ENCODE peak calls at places on chromosomes 2 and 18, in six cellular contexts. V is GM12864, T is ACHN, C is SHP77 treated with DMSO at 0.1 percent for 48 hours, R is NCI-H460, B is aorta. K is an unnamed sample.

GRCh38 chr2:232568161-232568560 is 17.7 kb downstream of the EIF4E2 start:
- DNase-seq in V (no peak), T (peak; percentile 81), C (no peak), R (peak; percentile 45), B (no peak), K (no peak)

GRCh38 chr2:20501974-20502373 is 55.1 kb downstream of the RHOB start:
- DNase-seq in V (no peak), T (no peak), C (no peak), R (peak; percentile 94), B (no peak), K (no peak)

GRCh38 chr2:226463154-226463553 is 336.5 kb downstream of the IRS1 start:
- DNase-seq in V (no peak), T (no peak), C (no peak), R (no peak), B (no peak), K (no peak)

GRCh38 chr2:96147593-96148201 is 2.5 kb upstream of the DUSP2 start:
- DNase-seq in V (no peak), T (no peak), C (no peak), R (no peak), B (peak; percentile 56), K (no peak)

GRCh38 chr2:98823196-98824166 is 92.5 kb upstream of the MGAT4A start:
- DNase-seq in V (no peak), T (no peak), C (no peak), R (no peak), B (no peak), K (no peak)

GRCh38 chr2:40242315-40242714 is 209.6 kb downstream of the SLC8A1 start:
- DNase-seq in V (no peak), T (no peak), C (no peak), R (no peak), B (no peak), K (no peak)

GRCh38 chr2:235505210-235505741 is 11.4 kb downstream of the AGAP1 start:
- DNase-seq in V (no peak), T (no peak), C (no peak), R (no peak), B (peak; percentile 48), K (no peak)

GRCh38 chr18:31619291-31619690 is 27.6 kb downstream of the TTR start:
- DNase-seq in V (no peak), T (no peak), C (no peak), R (no peak), B (no peak), K (no peak)

GRCh38 chr2:26477911-26478253 is at the start of gene OTOF:
- DNase-seq in V (no peak), T (no peak), C (no peak), R (no peak), B (no peak), K (no peak)

GRCh38 chr2:16952805-16953204 is 287.2 kb upstream of the CYRIA start:
- DNase-seq in V (no peak), T (no peak), C (no peak), R (no peak), B (no peak), K (no peak)

GRCh38 chr2:202221873-202222272 is 16.5 kb downstream of the SUMO1 start:
- DNase-seq in V (no peak), T (peak; percentile 15), C (no peak), R (no peak), B (no peak), K (no peak)

GRCh38 chr2:208280933-208281332 is 14.9 kb downstream of the PIKFYVE start:
- DNase-seq in V (no peak), T (peak; percentile 36), C (no peak), R (no peak), B (no peak), K (no peak)

GRCh38 chr2:113977660-113978523 is 88.0 kb downstream of the ACTR3 start:
- DNase-seq in V (no peak), T (peak; percentile 12), C (peak; percentile 45), R (no peak), B (no peak), K (no peak)

GRCh38 chr2:39902103-39902502 is 123.0 kb upstream of the THUMPD2 start:
- DNase-seq in V (no peak), T (no peak), C (no peak), R (no peak), B (no peak), K (no peak)

GRCh38 chr2:79039944-79040343 is 14.4 kb downstream of the REG3G start:
- DNase-seq in V (no peak), T (no peak), C (no peak), R (no peak), B (no peak), K (no peak)

GRCh38 chr2:62904344-62904743 is 146.3 kb upstream of the OTX1 start:
- DNase-seq in V (no peak), T (no peak), C (no peak), R (no peak), B (no peak), K (no peak)

GRCh38 chr2:110116033-110116710 is 550 bp upstream of the MALL start:
- DNase-seq in V (no peak), T (peak; percentile 49), C (no peak), R (peak; percentile 54), B (peak; percentile 85), K (no peak)

GRCh38 chr2:12959935-12960334 is 243.2 kb downstream of the TRIB2 start:
- DNase-seq in V (no peak), T (no peak), C (no peak), R (no peak), B (no peak), K (no peak)

GRCh38 chr2:72833084-72833714 is 7.4 kb upstream of the EXOC6B start:
- DNase-seq in V (no peak), T (no peak), C (no peak), R (no peak), B (no peak), K (no peak)

GRCh38 chr2:200578778-200579177 is 7.0 kb upstream of the AOX1 start:
- DNase-seq in V (no peak), T (peak; percentile 46), C (no peak), R (peak; percentile 45), B (no peak), K (peak; percentile 5)

GRCh38 chr2:231711677-231712461 is 3.5 kb downstream of the PTMA start:
- DNase-seq in V (no peak), T (no peak), C (no peak), R (no peak), B (no peak), K (no peak)

GRCh38 chr18:46660955-46661749 is 4.1 kb upstream of the LOXHD1 start:
- DNase-seq in V (no peak), T (peak; percentile 9), C (no peak), R (no peak), B (peak; percentile 55), K (no peak)

GRCh38 chr18:61546598-61546997 is 213.4 kb downstream of the CDH20 start:
- DNase-seq in V (no peak), T (peak; percentile 31), C (no peak), R (no peak), B (no peak), K (no peak)

GRCh38 chr18:2967357-2967756 is 45.6 kb downstream of the LPIN2 start:
- DNase-seq in V (no peak), T (no peak), C (no peak), R (no peak), B (no peak), K (no peak)

GRCh38 chr18:48839819-48840490 is 110.8 kb downstream of the SMAD7 start:
- DNase-seq in V (no peak), T (no peak), C (no peak), R (no peak), B (peak; percentile 33), K (no peak)

GRCh38 chr2:216312441-216312840 is 59.8 kb downstream of the MARCHF4 start:
- DNase-seq in V (no peak), T (no peak), C (no peak), R (no peak), B (no peak), K (no peak)

GRCh38 chr2:218476676-218477075 is 57.8 kb downstream of the VIL1 start:
- DNase-seq in V (no peak), T (no peak), C (no peak), R (no peak), B (no peak), K (no peak)

GRCh38 chr2:110773470-110773921 is 41.1 kb downstream of the ACOXL start:
- DNase-seq in V (no peak), T (no peak), C (no peak), R (no peak), B (peak; percentile 83), K (no peak)

GRCh38 chr2:215375467-215375830 is 60.4 kb downstream of the FN1 start:
- DNase-seq in V (no peak), T (no peak), C (no peak), R (no peak), B (no peak), K (no peak)

GRCh38 chr2:149063177-149063576 is 24.7 kb downstream of the LYPD6B start:
- DNase-seq in V (no peak), T (no peak), C (no peak), R (no peak), B (no peak), K (no peak)

GRCh38 chr2:29165362-29166236 is 50.4 kb downstream of the CLIP4 start:
- DNase-seq in V (no peak), T (no peak), C (no peak), R (peak; percentile 11), B (no peak), K (no peak)

GRCh38 chr2:179613701-179614100 is 247.7 kb downstream of the ZNF385B start:
- DNase-seq in V (no peak), T (no peak), C (no peak), R (no peak), B (no peak), K (no peak)

GRCh38 chr18:56884511-56884910 is 233.4 kb downstream of the WDR7 start:
- DNase-seq in V (no peak), T (no peak), C (no peak), R (no peak), B (no peak), K (no peak)

GRCh38 chr2:238163494-238164198 is 4.9 kb downstream of the ERFE start:
- DNase-seq in V (no peak), T (no peak), C (no peak), R (no peak), B (peak; percentile 81), K (no peak)

GRCh38 chr18:59763541-59764136 is 66.4 kb upstream of the CCBE1 start:
- DNase-seq in V (no peak), T (no peak), C (no peak), R (no peak), B (no peak), K (no peak)

K was measured in GM12878.